ENCODE peak calls at places on chromosomes 2 and 18, in four cellular contexts. I is H54, L is EL, O is hypothalamus. B is an unnamed sample.
A peak's percentile ranks its signal among the peaks of the same experiment; 100 is the strongest.

GRCh38 chr2:234630676-234631350 is 133.9 kb upstream of the ARL4C start:
- DNase-seq in I (no peak), L (peak; percentile 38), O (no peak), B (no peak)

GRCh38 chr2:56008661-56009411 is 85.3 kb upstream of the EFEMP1 start:
- DNase-seq in I (no peak), L (peak; percentile 71), O (no peak), B (no peak)

GRCh38 chr2:20560891-20561702 is 89.8 kb downstream of the HS1BP3 start:
- DNase-seq in I (no peak), L (no peak), O (no peak), B (no peak)

GRCh38 chr18:26332991-26333390 is 106.7 kb downstream of the TAF4B start:
- DNase-seq in I (no peak), L (no peak), O (no peak), B (no peak)

GRCh38 chr2:113979172-113980128 is 89.6 kb downstream of the ACTR3 start:
- DNase-seq in I (no peak), L (no peak), O (no peak), B (peak; percentile 28)

GRCh38 chr2:205556841-205557539 is 125.3 kb upstream of the NRP2 start:
- DNase-seq in I (no peak), L (no peak), O (no peak), B (no peak)

GRCh38 chr2:27493948-27494283 is 1.1 kb downstream of the FNDC4 start:
- DNase-seq in I (no peak), L (no peak), O (peak; percentile 25), B (no peak)

GRCh38 chr2:89833116-89833779 is 1141.8 kb downstream of the RPIA start:
- DNase-seq in I (no peak), L (no peak), O (no peak), B (no peak)

GRCh38 chr2:207121784-207122183 is 44.0 kb downstream of the KLF7 start:
- DNase-seq in I (peak; percentile 44), L (peak; percentile 90), O (no peak), B (no peak)

GRCh38 chr2:195612515-195613495 is 44.2 kb upstream of the SLC39A10 start:
- DNase-seq in I (peak; percentile 35), L (peak; percentile 83), O (no peak), B (no peak)

GRCh38 chr18:51438797-51439350 is 241.4 kb upstream of the MEX3C start:
- DNase-seq in I (no peak), L (no peak), O (no peak), B (no peak)

GRCh38 chr2:160303076-160303475 is 103.0 kb upstream of the ITGB6 start:
- DNase-seq in I (no peak), L (no peak), O (no peak), B (no peak)

GRCh38 chr2:211328126-211328525 is 771.7 kb downstream of the CPS1 start:
- DNase-seq in I (no peak), L (no peak), O (no peak), B (no peak)

GRCh38 chr2:190376591-190377245 is 31.4 kb upstream of the MFSD6 start:
- DNase-seq in I (no peak), L (no peak), O (no peak), B (no peak)

GRCh38 chr18:51561821-51562220 is 364.3 kb upstream of the MEX3C start:
- DNase-seq in I (no peak), L (no peak), O (no peak), B (no peak)

GRCh38 chr2:136891100-136891499 is 125.8 kb downstream of the THSD7B start:
- DNase-seq in I (no peak), L (no peak), O (no peak), B (no peak)

GRCh38 chr18:32804126-32804888 is 31.5 kb upstream of the KLHL14 start:
- DNase-seq in I (no peak), L (no peak), O (no peak), B (no peak)

GRCh38 chr2:121828281-121828731 is 72.9 kb downstream of the TSN start:
- DNase-seq in I (no peak), L (no peak), O (no peak), B (no peak)

GRCh38 chr18:11529081-11529480 is 80.3 kb upstream of the SLC35G4 start:
- DNase-seq in I (no peak), L (peak; percentile 44), O (no peak), B (no peak)

GRCh38 chr2:20110876-20111275 is 59.4 kb upstream of the LAPTM4A start:
- DNase-seq in I (no peak), L (no peak), O (no peak), B (no peak)

GRCh38 chr18:28767781-28768211 is 590.9 kb upstream of the CDH2 start:
- DNase-seq in I (no peak), L (peak; percentile 71), O (no peak), B (no peak)

GRCh38 chr18:8988262-8988871 is 114.1 kb upstream of the NDUFV2 start:
- DNase-seq in I (peak; percentile 45), L (peak; percentile 65), O (peak; percentile 6), B (peak; percentile 48)

GRCh38 chr2:54803783-54804758 is 80.6 kb downstream of the EML6 start:
- DNase-seq in I (no peak), L (peak; percentile 2), O (no peak), B (no peak)

GRCh38 chr2:239967244-239968036 is 57.7 kb downstream of the NDUFA10 start:
- DNase-seq in I (no peak), L (no peak), O (no peak), B (no peak)

GRCh38 chr2:240795916-240796510 is 24.0 kb downstream of the KIF1A start:
- DNase-seq in I (no peak), L (no peak), O (no peak), B (no peak)

GRCh38 chr2:62724886-62725711 is 19.6 kb downstream of the EHBP1 start:
- DNase-seq in I (peak; percentile 21), L (peak; percentile 14), O (peak; percentile 13), B (no peak)

GRCh38 chr2:191862371-191862770 is 15.5 kb upstream of the CAVIN2 start:
- DNase-seq in I (no peak), L (peak; percentile 72), O (no peak), B (no peak)

GRCh38 chr2:30713698-30714097 is 93.5 kb downstream of the CAPN13 start:
- DNase-seq in I (no peak), L (no peak), O (no peak), B (no peak)

GRCh38 chr2:29749041-29749440 is 172.3 kb downstream of the ALK start:
- DNase-seq in I (no peak), L (no peak), O (no peak), B (no peak)

GRCh38 chr18:70047931-70048603 is 100.4 kb upstream of the CD226 start:
- DNase-seq in I (peak; percentile 2), L (peak; percentile 46), O (no peak), B (no peak)

B was measured in GM19239.